ENCODE peak calls at places on chromosome 12, in five cellular contexts. F, J, P, O and M are unnamed samples.

GRCh38 chr12:97321640-97322039 is 141.0 kb upstream of the RMST start:
- DNase-seq in J (no peak), O (no peak), P (no peak), F (no peak), M (peak; percentile 27)

GRCh38 chr12:120194534-120195395 is at the start of gene GCN1:
- DNase-seq in J (peak; percentile 81), P (peak; percentile 82), O (peak; percentile 84), F (peak; percentile 78), M (peak; percentile 65)

GRCh38 chr12:8088574-8088973 is 6.5 kb downstream of the NECAP1 start:
- DNase-seq in F (no peak), J (no peak), P (no peak), O (no peak), M (no peak)

GRCh38 chr12:2739832-2740641 is 54.7 kb upstream of the FKBP4 start:
- DNase-seq in F (peak; percentile 32), O (no peak), P (peak; percentile 41), J (peak; percentile 62), M (peak; percentile 1)

GRCh38 chr12:80056232-80056631 is 43.1 kb upstream of the OTOGL start:
- DNase-seq in J (no peak), P (no peak), O (no peak), F (no peak), M (no peak)

GRCh38 chr12:40827923-40828592 is 135.8 kb downstream of the CNTN1 start:
- DNase-seq in O (no peak), P (no peak), J (peak; percentile 37), F (no peak), M (no peak)

GRCh38 chr12:112370868-112371510 is 11.2 kb downstream of the HECTD4 start:
- DNase-seq in O (no peak), F (peak; percentile 39), J (no peak), P (no peak), M (no peak)

GRCh38 chr12:3662516-3662915 is 90.4 kb downstream of the CRACR2A start:
- DNase-seq in P (peak; percentile 8), F (peak; percentile 3), O (no peak), J (peak; percentile 50), M (peak; percentile 48)

GRCh38 chr12:122880668-122881067 is 15.3 kb downstream of the VPS37B start:
- DNase-seq in J (peak; percentile 73), O (peak; percentile 48), P (peak; percentile 55), F (peak; percentile 47), M (peak; percentile 26)

GRCh38 chr12:79687711-79688270 is 3.0 kb downstream of the PAWR start:
- DNase-seq in J (peak; percentile 48), F (no peak), P (no peak), O (no peak), M (peak; percentile 18)